ENCODE peak calls at places on chromosomes 6 and 20, in four cellular contexts. Q is AG04450; D is stomach; A is effector memory CD4-positive, alpha-beta T cell. U is an unnamed sample.

GRCh38 chr20:51480507-51481270 is 61.8 kb downstream of the NFATC2 start:
- DNase-seq in Q (no peak), D (no peak), A (no peak), U (no peak)

GRCh38 chr6:136226674-136227377 is 23.3 kb downstream of the MTFR2 start:
- DNase-seq in Q (no peak), D (no peak), A (no peak), U (no peak)

GRCh38 chr6:144063744-144064401 is 31.5 kb downstream of the SF3B5 start:
- DNase-seq in Q (no peak), D (peak), A (peak), U (peak)

GRCh38 chr6:167863897-167864296 is 37.2 kb downstream of the AFDN start:
- DNase-seq in Q (no peak), D (no peak), A (no peak), U (no peak)

GRCh38 chr20:43840382-43841070 is 74.1 kb upstream of the TOX2 start:
- DNase-seq in Q (no peak), D (no peak), A (no peak), U (no peak)

GRCh38 chr6:39908838-39909583 is 25.3 kb downstream of the MOCS1 start:
- DNase-seq in Q (no peak), D (no peak), A (no peak), U (no peak)

GRCh38 chr6:151436814-151437213 is 15.1 kb downstream of the RMND1 start:
- DNase-seq in Q (no peak), D (no peak), A (no peak), U (no peak)

GRCh38 chr6:41758641-41759035 is 11.4 kb upstream of the PGC start:
- DNase-seq in Q (no peak), D (no peak), A (no peak), U (no peak)

GRCh38 chr20:4021905-4022304 is 6.5 kb upstream of the RNF24 start:
- DNase-seq in Q (no peak), D (no peak), A (no peak), U (no peak)

GRCh38 chr20:57618091-57618765 is 2.0 kb downstream of the ZBP1 start:
- DNase-seq in Q (no peak), D (no peak), A (no peak), U (peak)

GRCh38 chr20:31454374-31454773 is 13.9 kb downstream of the DEFB123 start:
- DNase-seq in Q (no peak), D (no peak), A (no peak), U (no peak)

GRCh38 chr6:26593278-26594127 is 3.2 kb upstream of the ABT1 start:
- DNase-seq in Q (no peak), D (no peak), A (no peak), U (no peak)

U was measured in prostate gland.